ENCODE peak calls at places on chromosome 18, in ten cellular contexts. U, G, C, S, O, M, D, V, B and T are unnamed samples.
A peak's percentile ranks its signal among the peaks of the same experiment; 100 is the strongest.

GRCh38 chr18:3297025-3297984 is 35.4 kb downstream of the MYL12B start:
- DNase-seq in G (peak; percentile 90), O (peak; percentile 44), M (peak; percentile 76), V (peak; percentile 66), B (peak; percentile 81), D (peak; percentile 95), C (peak; percentile 86), S (peak; percentile 93), U (peak; percentile 92), T (peak; percentile 61)

GRCh38 chr18:4455113-4455811 is at the start of gene DLGAP1:
- DNase-seq in G (no peak), D (peak; percentile 44), B (no peak), M (no peak), S (peak; percentile 64), V (no peak), U (peak; percentile 4), C (no peak), O (no peak), T (peak; percentile 83)

GRCh38 chr18:63736856-63737255 is 34.1 kb downstream of the SERPINB11 start:
- DNase-seq in C (no peak), D (peak; percentile 62), G (no peak), S (peak; percentile 14), O (no peak), U (peak; percentile 88), M (peak; percentile 56), V (no peak), B (no peak), T (no peak)

GRCh38 chr18:42956287-42956686 is 159.2 kb downstream of the RIT2 start:
- DNase-seq in O (no peak), G (no peak), M (no peak), U (no peak), B (no peak), D (no peak), V (no peak), S (no peak), C (no peak), T (no peak)

GRCh38 chr18:51211552-51211951 is 14.1 kb upstream of the MEX3C start:
- DNase-seq in V (no peak), U (peak; percentile 44), C (no peak), G (no peak), S (peak; percentile 84), M (peak; percentile 30), O (peak; percentile 80), B (no peak), D (peak; percentile 54), T (peak; percentile 98)

GRCh38 chr18:63850010-63850409 is 37.5 kb upstream of the SERPINB2 start:
- DNase-seq in G (no peak), D (peak; percentile 84), B (no peak), M (peak; percentile 82), O (no peak), U (peak; percentile 86), V (peak; percentile 78), S (no peak), C (no peak), T (peak; percentile 56)

GRCh38 chr18:10851824-10852225 is 297.5 kb downstream of the PIEZO2 start:
- DNase-seq in O (peak; percentile 31), C (no peak), D (peak; percentile 44), V (peak; percentile 87), M (peak; percentile 70), B (no peak), S (peak; percentile 72), U (peak; percentile 39), G (no peak), T (peak; percentile 73)

GRCh38 chr18:63065172-63065571 is 254.4 kb downstream of the BCL2 start:
- DNase-seq in V (no peak), C (no peak), D (no peak), U (no peak), M (no peak), B (no peak), O (no peak), G (no peak), S (no peak), T (no peak)

GRCh38 chr18:29512203-29512602 is 1335.3 kb upstream of the CDH2 start:
- DNase-seq in U (no peak), O (no peak), D (no peak), S (no peak), G (no peak), C (no peak), B (no peak), V (no peak), M (no peak), T (no peak)

GRCh38 chr18:49757513-49758262 is 55.6 kb downstream of the ACAA2 start:
- DNase-seq in D (peak; percentile 36), M (no peak), S (no peak), V (no peak), G (no peak), O (no peak), C (no peak), B (no peak), U (no peak), T (peak; percentile 7)

GRCh38 chr18:53490019-53490418 is 734.5 kb downstream of the MBD2 start:
- DNase-seq in U (no peak), D (no peak), S (no peak), O (no peak), M (no peak), V (no peak), C (no peak), G (no peak), B (no peak), T (no peak)

GRCh38 chr18:23105581-23106219 is 29.6 kb upstream of the CABLES1 start:
- DNase-seq in M (no peak), V (no peak), C (no peak), S (no peak), G (no peak), B (no peak), U (no peak), O (no peak), D (peak; percentile 29), T (no peak)

GRCh38 chr18:59779979-59780378 is 82.8 kb upstream of the CCBE1 start:
- DNase-seq in O (no peak), U (peak; percentile 89), V (peak; percentile 67), D (peak; percentile 79), S (peak; percentile 78), M (peak; percentile 84), B (no peak), G (no peak), C (no peak), T (no peak)

GRCh38 chr18:48186084-48186798 is 222.9 kb downstream of the ZBTB7C start:
- DNase-seq in S (no peak), O (no peak), G (no peak), U (peak; percentile 78), V (no peak), M (no peak), B (no peak), D (peak; percentile 89), C (no peak), T (no peak)

GRCh38 chr18:64103979-64104378 is 44.9 kb downstream of the LINC00305 start:
- DNase-seq in B (no peak), O (no peak), D (no peak), V (no peak), U (no peak), G (no peak), S (no peak), M (no peak), C (no peak), T (peak; percentile 56)

GRCh38 chr18:55764382-55764781 is 176.4 kb upstream of the TCF4 start:
- DNase-seq in V (no peak), G (no peak), S (peak; percentile 19), B (no peak), D (no peak), O (no peak), M (no peak), C (no peak), U (no peak), T (no peak)

GRCh38 chr18:58101291-58101706 is 57.3 kb downstream of the NEDD4L start:
- DNase-seq in V (no peak), D (no peak), B (no peak), U (no peak), G (no peak), C (no peak), O (no peak), M (no peak), S (no peak), T (peak; percentile 98)

GRCh38 chr18:79465392-79465991 is 69.8 kb downstream of the NFATC1 start:
- DNase-seq in U (no peak), V (no peak), S (no peak), B (no peak), D (no peak), O (no peak), M (no peak), G (no peak), C (no peak), T (no peak)

GRCh38 chr18:76589309-76589708 is 94.3 kb upstream of the ZNF516 start:
- DNase-seq in B (no peak), S (no peak), G (no peak), O (no peak), U (no peak), D (no peak), C (no peak), V (no peak), M (no peak), T (no peak)

GRCh38 chr18:34543356-34543755 is 166.7 kb upstream of the DTNA start:
- DNase-seq in C (no peak), M (no peak), U (no peak), S (no peak), G (no peak), B (no peak), D (no peak), V (no peak), O (no peak), T (no peak)

GRCh38 chr18:28132084-28132483 is 44.8 kb downstream of the CDH2 start:
- DNase-seq in V (no peak), C (no peak), D (no peak), G (no peak), O (no peak), M (no peak), B (no peak), U (no peak), S (no peak), T (no peak)

GRCh38 chr18:3411854-3412268 is 38.1 kb upstream of the TGIF1 start:
- DNase-seq in D (peak; percentile 16), B (no peak), O (no peak), C (peak; percentile 61), M (peak; percentile 23), G (no peak), U (no peak), V (peak; percentile 38), S (no peak), T (no peak)

GRCh38 chr18:59551902-59552635 is 145.2 kb downstream of the CCBE1 start:
- DNase-seq in U (no peak), O (no peak), C (no peak), G (no peak), V (no peak), S (no peak), M (no peak), B (no peak), D (no peak), T (no peak)